ENCODE peak calls at places on chromosomes 6 and 20, in four cellular contexts. One of them, this sample, is unnamed.

GRCh38 chr6:143157146-143157545 is 96.5 kb downstream of the AIG1 start:
- DNase-seq in NCI-H1417: no peak
- DNase-seq in HT1080: no peak
- DNase-seq in activated T-cell treated with anti-CD3 and anti-CD28 coated beads, Interleukin-2, amount 50 U/mL, for 72 hours: no peak
- DNase-seq in this sample: no peak

GRCh38 chr6:14767176-14767575 is 478.7 kb upstream of the JARID2 start:
- DNase-seq in NCI-H1417: no peak
- DNase-seq in HT1080: no peak
- DNase-seq in activated T-cell treated with anti-CD3 and anti-CD28 coated beads, Interleukin-2, amount 50 U/mL, for 72 hours: no peak
- DNase-seq in this sample: no peak

GRCh38 chr6:72757926-72758325 is 136.1 kb downstream of the KCNQ5 start:
- DNase-seq in NCI-H1417: no peak
- DNase-seq in HT1080: no peak
- DNase-seq in activated T-cell treated with anti-CD3 and anti-CD28 coated beads, Interleukin-2, amount 50 U/mL, for 72 hours: no peak
- DNase-seq in this sample: no peak

GRCh38 chr6:161066511-161066910 is 74.9 kb downstream of the MAP3K4 start:
- DNase-seq in NCI-H1417: no peak
- DNase-seq in HT1080: no peak
- DNase-seq in activated T-cell treated with anti-CD3 and anti-CD28 coated beads, Interleukin-2, amount 50 U/mL, for 72 hours: no peak
- DNase-seq in this sample: no peak

GRCh38 chr20:58716476-58717277 is 24.1 kb downstream of the NPEPL1 start:
- DNase-seq in NCI-H1417: no peak
- DNase-seq in HT1080: no peak
- DNase-seq in activated T-cell treated with anti-CD3 and anti-CD28 coated beads, Interleukin-2, amount 50 U/mL, for 72 hours: peak
- DNase-seq in this sample: no peak

GRCh38 chr6:154537486-154537885 is 27.0 kb upstream of the CNKSR3 start:
- DNase-seq in NCI-H1417: no peak
- DNase-seq in HT1080: no peak
- DNase-seq in activated T-cell treated with anti-CD3 and anti-CD28 coated beads, Interleukin-2, amount 50 U/mL, for 72 hours: no peak
- DNase-seq in this sample: no peak

GRCh38 chr6:170048615-170049256 is 242.1 kb downstream of the DLL1 start:
- DNase-seq in NCI-H1417: no peak
- DNase-seq in HT1080: peak
- DNase-seq in activated T-cell treated with anti-CD3 and anti-CD28 coated beads, Interleukin-2, amount 50 U/mL, for 72 hours: no peak
- DNase-seq in this sample: peak

GRCh38 chr6:19663479-19663878 is 173.7 kb upstream of the ID4 start:
- DNase-seq in NCI-H1417: no peak
- DNase-seq in HT1080: no peak
- DNase-seq in activated T-cell treated with anti-CD3 and anti-CD28 coated beads, Interleukin-2, amount 50 U/mL, for 72 hours: no peak
- DNase-seq in this sample: no peak

GRCh38 chr6:88823998-88824397 is 139.4 kb downstream of the RNGTT start:
- DNase-seq in NCI-H1417: no peak
- DNase-seq in HT1080: peak
- DNase-seq in activated T-cell treated with anti-CD3 and anti-CD28 coated beads, Interleukin-2, amount 50 U/mL, for 72 hours: no peak
- DNase-seq in this sample: peak

GRCh38 chr6:100962466-100962865 is 81.3 kb upstream of the ASCC3 start:
- DNase-seq in NCI-H1417: no peak
- DNase-seq in HT1080: no peak
- DNase-seq in activated T-cell treated with anti-CD3 and anti-CD28 coated beads, Interleukin-2, amount 50 U/mL, for 72 hours: no peak
- DNase-seq in this sample: no peak

GRCh38 chr6:63582579-63583231 is 10.4 kb downstream of the LOC128125822 start:
- DNase-seq in NCI-H1417: no peak
- DNase-seq in HT1080: no peak
- DNase-seq in activated T-cell treated with anti-CD3 and anti-CD28 coated beads, Interleukin-2, amount 50 U/mL, for 72 hours: no peak
- DNase-seq in this sample: no peak

GRCh38 chr6:2876210-2877056 is 26.7 kb downstream of the SERPINB9 start:
- DNase-seq in NCI-H1417: no peak
- DNase-seq in HT1080: peak
- DNase-seq in activated T-cell treated with anti-CD3 and anti-CD28 coated beads, Interleukin-2, amount 50 U/mL, for 72 hours: no peak
- DNase-seq in this sample: peak

GRCh38 chr6:105893741-105894140 is 192.4 kb upstream of the PRDM1 start:
- DNase-seq in NCI-H1417: no peak
- DNase-seq in HT1080: no peak
- DNase-seq in activated T-cell treated with anti-CD3 and anti-CD28 coated beads, Interleukin-2, amount 50 U/mL, for 72 hours: no peak
- DNase-seq in this sample: no peak

GRCh38 chr20:24318569-24319352 is 150.7 kb upstream of the SYNDIG1 start:
- DNase-seq in NCI-H1417: no peak
- DNase-seq in HT1080: peak
- DNase-seq in activated T-cell treated with anti-CD3 and anti-CD28 coated beads, Interleukin-2, amount 50 U/mL, for 72 hours: no peak
- DNase-seq in this sample: no peak

GRCh38 chr6:386688-387266 is 4.8 kb upstream of the IRF4 start:
- DNase-seq in NCI-H1417: no peak
- DNase-seq in HT1080: no peak
- DNase-seq in activated T-cell treated with anti-CD3 and anti-CD28 coated beads, Interleukin-2, amount 50 U/mL, for 72 hours: no peak
- DNase-seq in this sample: no peak

This sample was measured in MCF 10A.